ENCODE peak calls at places on chromosomes 11 and 22, in nine cellular contexts. C is colonic mucosa; Q is uterus; P is bronchial epithelial cell; Z is CD8-positive, alpha-beta memory T cell; M is suprapubic skin; L is ovary; K is CD4-positive, CD25-positive, alpha-beta regulatory T cell; I is aorta. F is an unnamed sample.
A peak's percentile ranks its signal among the peaks of the same experiment; 100 is the strongest.

GRCh38 chr22:31742682-31743081 is 7.2 kb downstream of the PRR14L start:
- DNase-seq in C (no peak), Q (no peak), P (no peak), Z (no peak), M (no peak), L (no peak), K (no peak), I (no peak), F (no peak)

GRCh38 chr11:31449040-31449439 is 60.4 kb downstream of the IMMP1L start:
- DNase-seq in C (no peak), Q (no peak), P (no peak), Z (no peak), M (no peak), L (no peak), K (no peak), I (no peak), F (no peak)

GRCh38 chr11:16969010-16970004 is 44.9 kb downstream of the PLEKHA7 start:
- DNase-seq in C (peak; percentile 61), Q (no peak), P (peak; percentile 23), Z (no peak), M (no peak), L (no peak), K (no peak), I (no peak), F (no peak)

GRCh38 chr22:30245181-30245984 is 1.2 kb downstream of the LIF start:
- DNase-seq in C (peak; percentile 79), Q (no peak), P (no peak), Z (no peak), M (no peak), L (no peak), K (no peak), I (no peak), F (no peak)

GRCh38 chr11:132033051-132033450 is 662.6 kb downstream of the NTM start:
- DNase-seq in C (no peak), Q (no peak), P (no peak), Z (no peak), M (no peak), L (no peak), K (no peak), I (no peak), F (no peak)

GRCh38 chr22:20567993-20568417 is 60.6 kb downstream of the MED15 start:
- DNase-seq in C (no peak), Q (no peak), P (no peak), Z (no peak), M (no peak), L (no peak), K (no peak), I (no peak), F (no peak)

GRCh38 chr11:68213135-68213515 is at the start of gene KMT5B:
- DNase-seq in C (peak; percentile 63), Q (peak; percentile 70), P (no peak), Z (no peak), M (no peak), L (peak; percentile 84), K (peak; percentile 61), I (no peak), F (no peak)

GRCh38 chr11:133082453-133082781 is 449.9 kb downstream of the OPCML start:
- DNase-seq in C (peak; percentile 37), Q (no peak), P (no peak), Z (no peak), M (peak; percentile 88), L (no peak), K (no peak), I (no peak), F (no peak)

GRCh38 chr11:36391062-36391461 is 95.0 kb downstream of the PRR5L start:
- DNase-seq in C (no peak), Q (no peak), P (no peak), Z (no peak), M (no peak), L (no peak), K (peak; percentile 51), I (no peak), F (no peak)

GRCh38 chr22:24553597-24554315 is 1.2 kb downstream of the GUCD1 start:
- DNase-seq in C (peak; percentile 36), Q (peak; percentile 20), P (no peak), Z (no peak), M (no peak), L (peak; percentile 52), K (no peak), I (peak; percentile 68), F (no peak)

GRCh38 chr11:57244911-57245310 is 7.9 kb upstream of the APLNR start:
- DNase-seq in C (no peak), Q (no peak), P (no peak), Z (no peak), M (no peak), L (no peak), K (peak; percentile 18), I (no peak), F (no peak)

GRCh38 chr11:62922189-62922589 is 1.0 kb upstream of the CHRM1 start:
- DNase-seq in C (no peak), Q (no peak), P (peak; percentile 13), Z (no peak), M (no peak), L (no peak), K (no peak), I (no peak), F (no peak)

GRCh38 chr11:23257088-23257487 is 396.8 kb upstream of the CCDC179 start:
- DNase-seq in C (no peak), Q (no peak), P (no peak), Z (no peak), M (no peak), L (no peak), K (no peak), I (no peak), F (no peak)

GRCh38 chr22:39519681-39520053 is 695 bp upstream of the ATF4 start:
- DNase-seq in C (peak; percentile 68), Q (peak; percentile 66), P (no peak), Z (no peak), M (no peak), L (peak; percentile 79), K (no peak), I (peak; percentile 88), F (no peak)

GRCh38 chr22:36729321-36729720 is 25.8 kb upstream of the CACNG2 start:
- DNase-seq in C (no peak), Q (no peak), P (no peak), Z (no peak), M (peak; percentile 37), L (no peak), K (no peak), I (no peak), F (no peak)

GRCh38 chr11:34235189-34235588 is 122.6 kb downstream of the ABTB2 start:
- DNase-seq in C (no peak), Q (no peak), P (no peak), Z (no peak), M (no peak), L (no peak), K (peak; percentile 64), I (no peak), F (peak; percentile 46)

GRCh38 chr11:115078461-115079438 is 400.4 kb downstream of the NXPE2 start:
- DNase-seq in C (no peak), Q (no peak), P (no peak), Z (no peak), M (no peak), L (no peak), K (no peak), I (no peak), F (no peak)
- H3K4me3 ChIP-seq in C (no peak overlapping the region), Q (no peak overlapping the region), P (no peak overlapping the region), Z (no peak overlapping the region), M (no peak overlapping the region), L (no peak overlapping the region), K (no peak overlapping the region), I (no peak overlapping the region), F (no peak overlapping the region)

DNA sequence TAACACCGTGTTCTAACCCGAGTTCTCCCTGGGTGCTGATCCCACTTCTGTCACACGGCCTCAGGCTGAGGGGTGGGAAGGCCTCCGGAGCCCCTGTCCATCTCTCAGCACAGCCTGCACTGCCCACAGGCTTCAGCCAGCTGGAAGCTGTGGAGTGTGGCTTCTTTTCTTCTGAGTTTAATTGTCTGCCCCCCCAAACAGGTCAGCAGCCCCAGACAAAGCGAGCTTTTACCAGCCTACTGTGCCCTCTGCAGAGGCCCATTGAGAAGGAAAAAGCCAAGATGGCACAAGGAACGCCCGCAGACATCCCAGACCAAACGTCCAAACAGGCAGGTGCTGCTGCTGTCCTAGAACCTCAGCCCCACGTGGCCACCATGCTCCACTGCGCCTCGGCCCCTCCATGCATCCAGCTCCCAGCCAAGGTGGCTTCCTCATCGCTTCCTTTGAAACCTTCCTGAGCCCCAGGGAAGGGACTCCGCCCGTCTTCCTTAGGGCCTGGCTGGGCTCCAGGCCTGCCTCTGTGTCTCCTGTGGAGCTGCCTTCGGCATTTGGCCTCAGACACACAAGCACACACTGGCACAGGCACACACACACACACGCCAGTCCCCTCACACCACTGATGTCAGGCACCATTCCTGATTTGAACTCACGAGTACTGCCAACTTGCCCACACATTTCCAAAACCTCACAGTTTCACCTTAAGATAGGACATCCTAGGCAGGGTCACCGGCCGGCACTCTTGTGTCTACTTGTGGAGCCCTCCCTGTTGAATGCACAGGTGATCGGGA is 1.7 kb downstream of the MOB2 start:
- DNase-seq in C (peak; percentile 49), Q (no peak), P (no peak), Z (no peak), M (no peak), L (peak; percentile 47), K (no peak), I (peak; percentile 77), F (no peak)
- H3K4me3 ChIP-seq in C (no peak overlapping the region), Q (no peak overlapping the region), P (no peak overlapping the region), Z (no peak overlapping the region), M (peak overlapping the region; percentile 28), L (no peak overlapping the region), K (no peak overlapping the region), I (peak overlapping the region; percentile 15), F (no peak overlapping the region)

GRCh38 chr22:22521631-22522030 is 1.6 kb upstream of the ZNF280A start:
- DNase-seq in C (no peak), Q (no peak), P (no peak), Z (no peak), M (no peak), L (no peak), K (no peak), I (no peak), F (no peak)
- H3K4me3 ChIP-seq in C (no peak overlapping the region), Q (no peak overlapping the region), P (no peak overlapping the region), Z (no peak overlapping the region), M (no peak overlapping the region), L (no peak overlapping the region), K (no peak overlapping the region), I (no peak overlapping the region), F (no peak overlapping the region)

GRCh38 chr22:44446483-44446882 is 51.5 kb downstream of the RTL6 start:
- DNase-seq in C (no peak), Q (no peak), P (no peak), Z (no peak), M (no peak), L (no peak), K (no peak), I (no peak), F (no peak)

GRCh38 chr22:44449061-44449682 is 48.9 kb downstream of the RTL6 start:
- DNase-seq in C (no peak), Q (no peak), P (peak; percentile 33), Z (no peak), M (peak; percentile 62), L (no peak), K (no peak), I (no peak), F (peak; percentile 62)

GRCh38 chr22:44449683-44450425 is 48.2 kb downstream of the RTL6 start:
- DNase-seq in C (no peak), Q (no peak), P (no peak), Z (no peak), M (peak; percentile 65), L (no peak), K (no peak), I (no peak), F (no peak)

GRCh38 chr22:44450503-44450902 is 47.5 kb downstream of the RTL6 start:
- DNase-seq in C (no peak), Q (no peak), P (no peak), Z (no peak), M (peak; percentile 76), L (no peak), K (no peak), I (no peak), F (no peak)

GRCh38 chr22:44448271-44448780 is 49.7 kb downstream of the RTL6 start:
- DNase-seq in C (no peak), Q (peak; percentile 77), P (peak; percentile 47), Z (no peak), M (peak; percentile 73), L (peak; percentile 85), K (no peak), I (peak; percentile 91), F (no peak)
- H3K4me3 ChIP-seq in C (no peak overlapping the region), Q (no peak overlapping the region), P (no peak overlapping the region), Z (no peak overlapping the region), M (no peak overlapping the region), L (no peak overlapping the region), K (no peak overlapping the region), I (no peak overlapping the region), F (no peak overlapping the region)

F was measured in GM06990.